ENCODE peak calls at places on chromosomes 11 and 22, in eight cellular contexts. M is OCI-LY7, K is tibial artery, O is transverse colon, U is IMR-90, B is Caco-2, F is Peyer's patch, P is HFFc6. S is an unnamed sample.

GRCh38 chr22:39205344-39206021 is 39.3 kb downstream of the PDGFB start:
- DNase-seq in M (no peak), K (no peak), O (no peak), U (peak; percentile 78), B (peak; percentile 43), F (no peak), P (peak; percentile 63), S (no peak)

GRCh38 chr11:115158053-115158452 is 346.2 kb downstream of the CADM1 start:
- DNase-seq in M (no peak), K (no peak), O (no peak), U (no peak), B (no peak), F (no peak), P (no peak), S (no peak)

GRCh38 chr22:46942816-46943783 is 180.7 kb downstream of the TBC1D22A start:
- DNase-seq in M (no peak), K (no peak), O (no peak), U (no peak), B (no peak), F (no peak), P (no peak), S (no peak)

GRCh38 chr11:88281317-88281712 is 56.2 kb downstream of the CTSC start:
- DNase-seq in M (no peak), K (no peak), O (no peak), U (no peak), B (no peak), F (no peak), P (peak; percentile 16), S (no peak)

GRCh38 chr11:71999813-72000590 is 1.3 kb downstream of the IL18BP start:
- DNase-seq in M (no peak), K (no peak), O (no peak), U (no peak), B (no peak), F (no peak), P (no peak), S (no peak)

GRCh38 chr11:92492372-92492771 is 267.8 kb downstream of the FAT3 start:
- DNase-seq in M (no peak), K (no peak), O (no peak), U (no peak), B (no peak), F (no peak), P (no peak), S (no peak)

GRCh38 chr11:70530629-70531185 is 132.4 kb downstream of the CTTN start:
- DNase-seq in M (no peak), K (no peak), O (no peak), U (no peak), B (peak; percentile 5), F (no peak), P (no peak), S (no peak)

GRCh38 chr11:17643506-17644405 is 75.6 kb upstream of the MYOD1 start:
- DNase-seq in M (no peak), K (no peak), O (no peak), U (no peak), B (no peak), F (no peak), P (no peak), S (no peak)

GRCh38 chr11:64356498-64357411 is 2.2 kb upstream of the RPS6KA4 start:
- DNase-seq in M (peak; percentile 64), K (no peak), O (no peak), U (no peak), B (peak; percentile 77), F (no peak), P (peak; percentile 53), S (no peak)

GRCh38 chr11:48081151-48082010 is 101.0 kb downstream of the PTPRJ start:
- DNase-seq in M (peak; percentile 75), K (peak; percentile 89), O (no peak), U (peak; percentile 59), B (no peak), F (no peak), P (peak; percentile 32), S (no peak)

GRCh38 chr11:15326535-15326934 is 211.8 kb downstream of the INSC start:
- DNase-seq in M (no peak), K (no peak), O (no peak), U (no peak), B (no peak), F (no peak), P (no peak), S (no peak)

GRCh38 chr11:116582621-116583020 is 190.2 kb downstream of the BUD13 start:
- DNase-seq in M (no peak), K (no peak), O (no peak), U (no peak), B (no peak), F (no peak), P (no peak), S (no peak)

GRCh38 chr22:26672060-26672471 is 14.7 kb downstream of the MIAT start:
- DNase-seq in M (no peak), K (no peak), O (peak; percentile 21), U (no peak), B (no peak), F (no peak), P (no peak), S (no peak)

GRCh38 chr11:116339306-116339705 is 433.5 kb downstream of the BUD13 start:
- DNase-seq in M (no peak), K (no peak), O (peak; percentile 20), U (no peak), B (peak; percentile 37), F (no peak), P (no peak), S (no peak)

GRCh38 chr11:131691558-131692041 is 321.2 kb downstream of the NTM start:
- DNase-seq in M (no peak), K (no peak), O (no peak), U (peak; percentile 11), B (no peak), F (no peak), P (no peak), S (no peak)

GRCh38 chr22:26619510-26619909 is 1.7 kb upstream of the CRYBB1 start:
- DNase-seq in M (no peak), K (no peak), O (no peak), U (no peak), B (no peak), F (no peak), P (no peak), S (no peak)

GRCh38 chr22:36775589-36775965 is 342 bp downstream of the IFT27 start:
- DNase-seq in M (peak; percentile 46), K (peak; percentile 46), O (peak; percentile 41), U (peak; percentile 5), B (no peak), F (no peak), P (no peak), S (no peak)

GRCh38 chr22:36775966-36776669 is at the start of gene IFT27:
- DNase-seq in M (peak; percentile 99), K (peak; percentile 100), O (peak; percentile 99), U (peak; percentile 100), B (peak; percentile 99), F (peak; percentile 94), P (peak; percentile 100), S (peak; percentile 99)

GRCh38 chr22:36771376-36772063 is 4.4 kb downstream of the IFT27 start:
- DNase-seq in M (no peak), K (no peak), O (no peak), U (no peak), B (no peak), F (no peak), P (no peak), S (no peak)

GRCh38 chr22:36772451-36772850 is 3.5 kb downstream of the IFT27 start:
- DNase-seq in M (no peak), K (no peak), O (no peak), U (no peak), B (no peak), F (no peak), P (no peak), S (no peak)

DNA sequence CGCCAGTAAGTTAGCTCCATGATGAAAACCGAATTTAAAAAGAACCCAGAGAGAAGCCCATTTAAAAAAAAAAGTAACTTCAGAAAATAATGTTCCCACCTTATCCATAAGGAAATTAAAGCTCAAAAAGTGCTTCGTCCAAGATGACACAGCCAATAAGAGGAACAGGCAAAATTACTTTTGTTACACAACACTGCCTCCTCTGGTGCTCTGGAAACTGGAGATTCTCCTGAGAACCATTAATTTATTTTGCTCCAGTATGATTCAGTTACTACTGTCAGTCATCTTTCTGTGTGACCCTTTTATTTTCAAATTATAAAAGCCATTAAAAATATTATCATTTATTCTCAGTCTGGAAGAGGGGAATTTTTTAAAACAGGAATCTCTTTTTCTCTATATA is 2.0 kb downstream of the IFT27 start:
- DNase-seq in M (peak; percentile 31), K (no peak), O (no peak), U (peak; percentile 49), B (no peak), F (no peak), P (peak; percentile 28), S (no peak)
- TF ChIP-seq CTCF in M (peak; percentile 68), K (peak; percentile 5), O (peak; percentile 29), U (peak; percentile 63), B (no peak), F (peak; percentile 31), P (peak; percentile 72), S (peak; percentile 59)

GRCh38 chr11:55503449-55503848 is 50.8 kb upstream of the OR4C15 start:
- DNase-seq in M (no peak), K (no peak), O (no peak), U (no peak), B (no peak), F (no peak), P (no peak), S (no peak)
- TF ChIP-seq CTCF in M (peak; percentile 37), K (no peak), O (no peak), U (no peak), B (no peak), F (no peak), P (peak; percentile 10), S (no peak)

GRCh38 chr11:110249066-110249465 is 47.3 kb downstream of the RDX start:
- DNase-seq in M (no peak), K (no peak), O (no peak), U (no peak), B (no peak), F (no peak), P (no peak), S (no peak)
- TF ChIP-seq CTCF in M (peak; percentile 75), K (no peak), O (no peak), U (peak; percentile 26), B (peak; percentile 33), F (no peak), P (peak; percentile 61), S (peak; percentile 48)

GRCh38 chr11:119295178-119295577 is 21.8 kb downstream of the MCAM start:
- DNase-seq in M (peak; percentile 26), K (no peak), O (no peak), U (no peak), B (no peak), F (no peak), P (no peak), S (no peak)
- TF ChIP-seq CTCF in M (peak; percentile 63), K (peak; percentile 5), O (no peak), U (no peak), B (no peak), F (no peak), P (peak; percentile 30), S (no peak)